ENCODE peak calls at places on chromosomes 7 and 10, in six cellular contexts. I is Peyer's patch, K is endodermal cell, Q is brain microvascular endothelial cell, T is DND-41, G is PC-3. B is an unnamed sample.

GRCh38 chr10:87734987-87735827 is 75.5 kb downstream of the PAPSS2 start:
- DNase-seq in Q (peak; percentile 48), I (no peak), T (no peak), K (peak; percentile 92), G (peak; percentile 64), B (peak; percentile 61)

GRCh38 chr10:58764087-58764747 is 251.5 kb downstream of the BICC1 start:
- DNase-seq in G (no peak), K (no peak), T (no peak), Q (no peak), I (no peak), B (no peak)

GRCh38 chr10:72697711-72698110 is 5.8 kb downstream of the MCU start:
- DNase-seq in G (no peak), K (no peak), T (no peak), I (no peak), Q (no peak), B (no peak)

GRCh38 chr10:124323145-124323725 is 95.5 kb downstream of the OAT start:
- DNase-seq in T (no peak), K (peak; percentile 27), I (no peak), Q (peak; percentile 37), G (no peak), B (no peak)

GRCh38 chr10:129768437-129769355 is 195.4 kb downstream of the EBF3 start:
- DNase-seq in T (no peak), K (peak; percentile 91), G (no peak), Q (no peak), I (no peak), B (no peak)

GRCh38 chr7:98086231-98086855 is 20.3 kb upstream of the LMTK2 start:
- DNase-seq in Q (no peak), K (no peak), T (no peak), I (peak; percentile 93), G (peak; percentile 97), B (peak; percentile 87)

GRCh38 chr10:75655791-75656451 is 224.5 kb downstream of the LRMDA start:
- DNase-seq in T (no peak), I (no peak), Q (peak; percentile 5), G (peak; percentile 84), K (no peak), B (no peak)

GRCh38 chr7:151925446-151926335 is 30.6 kb upstream of the GALNTL5 start:
- DNase-seq in Q (peak; percentile 14), T (no peak), K (no peak), G (peak; percentile 46), I (peak; percentile 76), B (no peak)

GRCh38 chr7:158498443-158499108 is 89.0 kb downstream of the PTPRN2 start:
- DNase-seq in K (no peak), Q (no peak), I (no peak), G (no peak), T (no peak), B (no peak)

GRCh38 chr10:128382225-128382624 is 256.0 kb upstream of the MKI67 start:
- DNase-seq in K (no peak), Q (no peak), T (no peak), G (no peak), I (no peak), B (no peak)
- TF ChIP-seq CTCF in K (no peak), Q (no peak), T (no peak), G (no peak), I (no peak), B (no peak)

DNA sequence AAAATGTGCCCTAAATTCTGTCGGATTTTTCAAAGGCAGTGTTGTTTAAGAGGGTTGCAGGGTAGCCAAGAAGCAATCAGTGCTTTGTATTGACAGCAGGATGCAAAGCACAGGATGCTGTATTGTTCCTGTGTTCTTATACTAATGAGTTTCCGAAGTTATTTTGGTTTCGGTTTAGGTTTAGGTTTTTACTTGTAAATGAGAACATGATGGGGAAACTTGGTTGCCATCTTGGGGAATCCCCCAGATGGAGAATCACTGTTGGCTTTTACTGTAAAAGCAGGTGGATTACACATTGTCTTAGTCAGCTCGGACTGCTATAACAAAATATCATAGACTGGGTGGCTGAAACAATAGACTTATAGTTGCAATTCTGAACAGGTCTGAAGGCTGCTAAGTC is 72.1 kb downstream of the INHBA start:
- DNase-seq in I (no peak), T (no peak), Q (no peak), K (no peak), G (no peak), B (no peak)
- H3K27ac ChIP-seq in I (no peak overlapping the region), T (no peak overlapping the region), Q (no peak overlapping the region), K (no peak overlapping the region), G (no peak overlapping the region), B (no peak overlapping the region)

DNA sequence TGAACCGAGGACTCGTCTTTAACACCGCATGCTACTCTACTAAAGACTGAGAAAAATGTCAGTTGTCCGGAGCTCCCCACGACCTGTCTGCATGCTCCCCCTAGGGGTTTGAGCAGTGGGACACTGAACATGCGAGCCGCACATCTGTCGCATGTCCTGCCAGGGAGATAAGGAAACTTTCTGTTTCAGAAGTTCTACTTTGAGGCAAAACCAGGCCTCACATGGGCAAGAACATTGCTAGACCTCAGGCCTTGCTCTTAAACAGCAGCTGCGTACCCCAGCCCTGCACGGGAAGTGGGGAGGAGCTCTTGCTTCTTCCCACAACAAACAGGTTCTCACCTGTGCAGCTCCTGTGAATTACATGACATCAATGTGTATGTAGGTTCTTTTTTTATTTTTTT is 30.3 kb upstream of the HERPUD2 start:
- DNase-seq in I (peak; percentile 93), T (peak; percentile 71), G (no peak), K (no peak), Q (no peak), B (no peak)
- TF ChIP-seq CTCF in I (peak; percentile 28), T (peak; percentile 58), G (no peak), K (no peak), Q (no peak), B (no peak)

GRCh38 chr7:74236284-74236683 is 17.9 kb downstream of the RFC2 start:
- DNase-seq in K (no peak), G (no peak), T (no peak), Q (no peak), I (no peak), B (no peak)
- H3K27ac ChIP-seq in K (no peak overlapping the region), G (no peak overlapping the region), T (peak overlapping the region; percentile 73), Q (no peak overlapping the region), I (no peak overlapping the region), B (peak overlapping the region; percentile 34)

GRCh38 chr7:33923440-33924229 is 18.3 kb downstream of the BMPER start:
- DNase-seq in I (no peak), T (no peak), G (no peak), Q (no peak), K (no peak), B (no peak)
- TF ChIP-seq CTCF in I (no peak), T (no peak), G (peak; percentile 22), Q (no peak), K (peak; percentile 65), B (no peak)

B was measured in RWPE1.